ENCODE peak calls at places on chromosomes 12 and 14, in five cellular contexts. O is retina, K is amygdala, E is Karpas-422, H is Caki2. R is an unnamed sample.

GRCh38 chr14:89004195-89004594 is 179.7 kb downstream of the TTC8 start:
- DNase-seq in O (no peak), K (no peak), E (no peak), H (no peak), R (no peak)

GRCh38 chr12:131944601-131945251 is 5.0 kb upstream of the EP400 start:
- DNase-seq in O (no peak), K (no peak), E (no peak), H (no peak), R (no peak)

GRCh38 chr14:68741839-68742470 is 50.9 kb downstream of the ZFP36L1 start:
- DNase-seq in O (no peak), K (no peak), E (peak), H (no peak), R (no peak)

GRCh38 chr14:67668559-67668958 is 5.9 kb downstream of the VTI1B start:
- DNase-seq in O (no peak), K (no peak), E (peak), H (no peak), R (no peak)

GRCh38 chr14:54299393-54300363 is 97.1 kb upstream of the CDKN3 start:
- DNase-seq in O (no peak), K (no peak), E (no peak), H (no peak), R (no peak)

GRCh38 chr12:67876305-67876915 is 112.8 kb upstream of the IFNG-AS1 start:
- DNase-seq in O (no peak), K (no peak), E (no peak), H (no peak), R (no peak)

GRCh38 chr12:108694812-108695278 is 36.5 kb downstream of the CORO1C start:
- DNase-seq in O (no peak), K (no peak), E (no peak), H (no peak), R (no peak)

GRCh38 chr12:105107176-105107496 is 395 bp upstream of the WASHC4 start:
- DNase-seq in O (no peak), K (no peak), E (no peak), H (no peak), R (no peak)

GRCh38 chr12:108772896-108773797 is 41.8 kb upstream of the CORO1C start:
- DNase-seq in O (no peak), K (no peak), E (no peak), H (no peak), R (no peak)

GRCh38 chr14:52513249-52513648 is 39.1 kb downstream of the TXNDC16 start:
- DNase-seq in O (no peak), K (no peak), E (no peak), H (no peak), R (no peak)

GRCh38 chr14:95465936-95466335 is 50.5 kb downstream of the SYNE3 start:
- DNase-seq in O (no peak), K (no peak), E (no peak), H (no peak), R (no peak)

GRCh38 chr14:55600784-55601561 is 21.0 kb downstream of the KTN1 start:
- DNase-seq in O (no peak), K (no peak), E (no peak), H (peak), R (no peak)

GRCh38 chr12:42285431-42285830 is 40.5 kb downstream of the ZCRB1 start:
- DNase-seq in O (no peak), K (no peak), E (no peak), H (no peak), R (no peak)

GRCh38 chr12:19938031-19938430 is 430.3 kb upstream of the PDE3A start:
- DNase-seq in O (no peak), K (no peak), E (no peak), H (no peak), R (no peak)

GRCh38 chr14:57388072-57388471 is 2.3 kb upstream of the NAA30 start:
- DNase-seq in O (no peak), K (no peak), E (no peak), H (no peak), R (no peak)

GRCh38 chr12:89368386-89368785 is 16.1 kb upstream of the DUSP6 start:
- DNase-seq in O (no peak), K (no peak), E (no peak), H (no peak), R (no peak)

GRCh38 chr14:57889245-57889644 is 23.4 kb upstream of the SLC35F4 start:
- DNase-seq in O (no peak), K (no peak), E (no peak), H (peak), R (no peak)

GRCh38 chr12:95396849-95397498 is 77.0 kb upstream of the METAP2 start:
- DNase-seq in O (no peak), K (no peak), E (no peak), H (no peak), R (no peak)

GRCh38 chr12:2314492-2314891 is 261.7 kb downstream of the CACNA1C start:
- DNase-seq in O (no peak), K (no peak), E (no peak), H (no peak), R (no peak)

GRCh38 chr12:110998165-110998564 is 77.8 kb upstream of the MYL2 start:
- DNase-seq in O (no peak), K (no peak), E (no peak), H (no peak), R (no peak)

GRCh38 chr12:64621257-64621942 is 11.1 kb downstream of the RASSF3 start:
- DNase-seq in O (no peak), K (no peak), E (peak), H (no peak), R (no peak)

GRCh38 chr14:60278350-60278749 is 29.3 kb downstream of the PPM1A start:
- DNase-seq in O (no peak), K (no peak), E (no peak), H (no peak), R (no peak)

GRCh38 chr12:112796067-112796466 is 4.5 kb downstream of the RPH3A start:
- DNase-seq in O (no peak), K (no peak), E (no peak), H (peak), R (no peak)

GRCh38 chr14:99471731-99472130 is 8.9 kb downstream of the SETD3 start:
- DNase-seq in O (no peak), K (no peak), E (no peak), H (no peak), R (no peak)

GRCh38 chr14:74619672-74620131 is 7.7 kb upstream of the LTBP2 start:
- DNase-seq in O (no peak), K (no peak), E (no peak), H (peak), R (no peak)

GRCh38 chr14:29805415-29806123 is 122.1 kb downstream of the PRKD1 start:
- DNase-seq in O (no peak), K (no peak), E (peak), H (peak), R (no peak)

GRCh38 chr14:50344831-50345563 is 32.9 kb downstream of the DMAC2L start:
- DNase-seq in O (no peak), K (no peak), E (no peak), H (peak), R (no peak)

GRCh38 chr12:71071466-71072097 is 86.2 kb downstream of the TSPAN8 start:
- DNase-seq in O (no peak), K (no peak), E (no peak), H (no peak), R (no peak)

GRCh38 chr12:75476076-75476475 is 4.5 kb upstream of the GLIPR1 start:
- DNase-seq in O (no peak), K (no peak), E (no peak), H (no peak), R (no peak)

GRCh38 chr14:34064349-34064748 is 113.5 kb upstream of the EGLN3 start:
- DNase-seq in O (no peak), K (no peak), E (no peak), H (no peak), R (no peak)

GRCh38 chr14:58812050-58812690 is 174.4 kb downstream of the DACT1 start:
- DNase-seq in O (no peak), K (no peak), E (no peak), H (no peak), R (no peak)

GRCh38 chr14:70009961-70010360 is 130.7 kb downstream of the SMOC1 start:
- DNase-seq in O (no peak), K (no peak), E (no peak), H (no peak), R (no peak)

GRCh38 chr14:74085047-74085637 is 386 bp downstream of the LIN52 start:
- DNase-seq in O (no peak), K (no peak), E (peak), H (no peak), R (no peak)

GRCh38 chr12:104458645-104459555 is 2.2 kb downstream of the CHST11 start:
- DNase-seq in O (no peak), K (no peak), E (no peak), H (no peak), R (no peak)

GRCh38 chr12:122688291-122688690 is 14.9 kb downstream of the HCAR2 start:
- DNase-seq in O (no peak), K (no peak), E (no peak), H (no peak), R (no peak)

GRCh38 chr14:103100281-103101121 is 6.0 kb downstream of the EXOC3L4 start:
- DNase-seq in O (no peak), K (no peak), E (no peak), H (no peak), R (no peak)

GRCh38 chr12:54036620-54037359 is 3.9 kb downstream of the HOXC5 start:
- DNase-seq in O (no peak), K (no peak), E (no peak), H (peak), R (no peak)